ENCODE peak calls at places on chromosomes 4 and X, in eight cellular contexts. G is brain microvascular endothelial cell, B is fibroblast of the aortic adventitia, Y is ovary, A is AG10803, F is pancreas, J is fibroblast of pulmonary artery, C is Peyer's patch. K is an unnamed sample.

GRCh38 chr4:43133566-43133965 is 241.1 kb downstream of the GRXCR1 start:
- DNase-seq in A (no peak), B (no peak), G (no peak), C (no peak), J (no peak), Y (no peak), F (no peak), K (no peak)

GRCh38 chrX:68307767-68308166 is 125.5 kb downstream of the OPHN1 start:
- DNase-seq in G (peak), Y (no peak), F (no peak), A (peak), J (peak), B (peak), C (no peak), K (peak)

GRCh38 chrX:133610056-133610455 is 194.8 kb upstream of the GPC4 start:
- DNase-seq in Y (no peak), G (no peak), B (peak), A (peak), F (no peak), J (no peak), C (no peak), K (no peak)

GRCh38 chrX:51866156-51866555 is 27.3 kb upstream of the MAGED1 start:
- DNase-seq in G (peak), F (no peak), A (peak), Y (no peak), B (peak), C (no peak), J (peak), K (peak)

GRCh38 chr4:107402291-107402690 is 317.7 kb downstream of the PAPSS1 start:
- DNase-seq in C (no peak), G (no peak), A (no peak), F (no peak), B (no peak), Y (no peak), J (no peak), K (no peak)

GRCh38 chr4:48799157-48799556 is 19.1 kb upstream of the FRYL start:
- DNase-seq in F (no peak), Y (no peak), J (peak), A (no peak), B (peak), C (no peak), G (no peak), K (no peak)

GRCh38 chr4:40557741-40558140 is 71.9 kb downstream of the RBM47 start:
- DNase-seq in B (peak), J (peak), Y (no peak), G (no peak), A (no peak), F (no peak), C (no peak), K (no peak)

GRCh38 chr4:106627071-106627470 is 258.5 kb upstream of the GIMD1 start:
- DNase-seq in B (peak), C (no peak), J (peak), Y (no peak), A (peak), G (no peak), F (no peak), K (peak)

GRCh38 chr4:56552273-56552672 is 46.7 kb downstream of the ARL9 start:
- DNase-seq in B (no peak), Y (no peak), J (no peak), G (no peak), F (no peak), A (no peak), C (no peak), K (no peak)

GRCh38 chr4:138948918-138949317 is 66.7 kb upstream of the NOCT start:
- DNase-seq in A (no peak), C (no peak), B (no peak), F (no peak), J (no peak), G (no peak), Y (no peak), K (no peak)

GRCh38 chr4:94390804-94391410 is 48.3 kb upstream of the HPGDS start:
- DNase-seq in G (no peak), Y (no peak), C (no peak), F (no peak), A (no peak), B (peak), J (peak), K (no peak)

GRCh38 chrX:48971325-48972213 is at the start of gene KCND1:
- DNase-seq in B (peak), A (peak), F (peak), J (peak), G (peak), Y (no peak), C (no peak), K (peak)

GRCh38 chr4:1200425-1201035 is 28.1 kb upstream of the SPON2 start:
- DNase-seq in Y (peak), F (no peak), C (peak), A (peak), B (peak), G (peak), J (peak), K (peak)

GRCh38 chr4:14165253-14165942 is 537.9 kb upstream of the BOD1L1 start:
- DNase-seq in B (no peak), F (no peak), C (no peak), J (no peak), Y (no peak), G (no peak), A (no peak), K (no peak)

GRCh38 chrX:100895365-100896075 is 21.4 kb upstream of the NOX1 start:
- DNase-seq in G (peak), J (peak), Y (peak), F (no peak), A (peak), B (peak), C (no peak), K (peak)

GRCh38 chr4:173334891-173335754 is 965 bp upstream of the HMGB2 start:
- DNase-seq in Y (peak), J (peak), F (peak), A (peak), C (peak), B (peak), G (peak), K (peak)

GRCh38 chr4:41360214-41360910 is 103.6 kb downstream of the UCHL1 start:
- DNase-seq in C (peak), G (no peak), B (peak), Y (peak), J (peak), A (peak), F (peak), K (peak)

GRCh38 chr4:102599455-102599854 is 98.3 kb downstream of the NFKB1 start:
- DNase-seq in F (no peak), A (no peak), G (no peak), Y (no peak), C (no peak), B (no peak), J (no peak), K (no peak)

GRCh38 chr4:181957088-181957487 is 286.1 kb upstream of the TENM3 start:
- DNase-seq in F (peak), B (peak), G (peak), Y (no peak), J (peak), A (peak), C (no peak), K (peak)

GRCh38 chrX:144592036-144592435 is 655.3 kb upstream of the SPANXN1 start:
- DNase-seq in F (no peak), A (no peak), G (no peak), C (no peak), B (no peak), Y (no peak), J (no peak), K (no peak)

GRCh38 chrX:154019061-154019621 is 561 bp downstream of the IRAK1 start:
- DNase-seq in Y (no peak), A (no peak), B (no peak), F (no peak), J (no peak), G (no peak), C (no peak), K (no peak)

GRCh38 chrX:2325076-2325784 is 175.5 kb downstream of the DHRSX start:
- DNase-seq in C (no peak), A (peak), Y (peak), B (peak), F (peak), J (peak), G (peak), K (peak)

GRCh38 chrX:22060451-22060940 is 28.4 kb downstream of the PHEX start:
- DNase-seq in J (peak), Y (no peak), G (no peak), B (peak), F (no peak), C (no peak), A (peak), K (peak)

GRCh38 chrX:106649523-106650428 is 38.0 kb downstream of the RADX start:
- DNase-seq in A (no peak), C (no peak), G (no peak), Y (no peak), J (no peak), F (no peak), B (no peak), K (no peak)

GRCh38 chr4:20532096-20532495 is 168.2 kb upstream of the PACRGL start:
- DNase-seq in A (peak), F (no peak), Y (no peak), J (no peak), C (no peak), B (no peak), G (no peak), K (no peak)

GRCh38 chr4:139878050-139878449 is 212.4 kb downstream of the MGST2 start:
- DNase-seq in F (no peak), C (no peak), G (no peak), B (no peak), A (no peak), J (no peak), Y (no peak), K (no peak)

GRCh38 chr4:8538703-8539567 is 41.3 kb upstream of the GPR78 start:
- DNase-seq in J (peak), F (peak), Y (no peak), A (peak), C (peak), B (peak), G (peak), K (no peak)

GRCh38 chr4:51885371-51885770 is 42.4 kb downstream of the DCUN1D4 start:
- DNase-seq in G (peak), B (peak), C (no peak), F (no peak), A (peak), J (peak), Y (no peak), K (peak)

GRCh38 chr4:105551968-105552746 is at the start of gene ARHGEF38:
- DNase-seq in G (peak), A (peak), C (peak), J (no peak), Y (no peak), F (peak), B (no peak), K (no peak)

GRCh38 chrX:145405012-145405411 is 157.7 kb downstream of the SPANXN1 start:
- DNase-seq in J (peak), C (no peak), B (peak), Y (no peak), G (peak), A (peak), F (no peak), K (peak)

GRCh38 chr4:148216866-148217814 is 225.1 kb downstream of the NR3C2 start:
- DNase-seq in Y (no peak), F (no peak), A (peak), B (peak), C (no peak), G (no peak), J (no peak), K (peak)

GRCh38 chr4:141890279-141890678 is 253.9 kb downstream of the IL15 start:
- DNase-seq in J (peak), G (peak), Y (no peak), C (no peak), B (peak), A (no peak), F (no peak), K (peak)

GRCh38 chrX:103791826-103792458 is 15.3 kb downstream of the PLP1 start:
- DNase-seq in B (peak), J (peak), G (peak), Y (no peak), C (no peak), F (no peak), A (no peak), K (peak)

GRCh38 chrX:153781428-153782047 is 697 bp downstream of the SRPK3 start:
- DNase-seq in G (no peak), Y (no peak), J (no peak), C (no peak), A (no peak), B (no peak), F (no peak), K (no peak)

GRCh38 chrX:51420610-51421009 is 75.8 kb downstream of the NUDT11 start:
- DNase-seq in Y (no peak), J (peak), A (peak), B (peak), F (no peak), C (no peak), G (peak), K (peak)

GRCh38 chr4:44425614-44426208 is 22.9 kb downstream of the KCTD8 start:
- DNase-seq in A (no peak), J (peak), G (peak), F (no peak), C (no peak), Y (no peak), B (peak), K (peak)

GRCh38 chrX:40100141-40100536 is 2.4 kb upstream of the BCOR start:
- DNase-seq in C (no peak), A (no peak), Y (peak), B (no peak), J (no peak), G (no peak), F (no peak), K (peak)

GRCh38 chr4:182338059-182338458 is 94.9 kb downstream of the TENM3 start:
- DNase-seq in B (no peak), G (peak), A (no peak), Y (no peak), C (no peak), F (no peak), J (peak), K (no peak)

GRCh38 chrX:56029188-56029587 is 203.0 kb upstream of the KLF8 start:
- DNase-seq in J (no peak), B (no peak), Y (no peak), G (no peak), A (no peak), C (no peak), F (no peak), K (no peak)

GRCh38 chrX:56031409-56031808 is 200.7 kb upstream of the KLF8 start:
- DNase-seq in J (no peak), F (no peak), B (no peak), C (no peak), Y (no peak), G (no peak), A (no peak), K (no peak)

GRCh38 chrX:56026816-56027215 is 205.3 kb upstream of the KLF8 start:
- DNase-seq in G (no peak), F (no peak), Y (no peak), B (no peak), C (no peak), A (no peak), J (no peak), K (no peak)

GRCh38 chrX:56029691-56030090 is 202.5 kb upstream of the KLF8 start:
- DNase-seq in G (no peak), J (no peak), A (no peak), B (no peak), Y (no peak), C (no peak), F (no peak), K (no peak)

DNA sequence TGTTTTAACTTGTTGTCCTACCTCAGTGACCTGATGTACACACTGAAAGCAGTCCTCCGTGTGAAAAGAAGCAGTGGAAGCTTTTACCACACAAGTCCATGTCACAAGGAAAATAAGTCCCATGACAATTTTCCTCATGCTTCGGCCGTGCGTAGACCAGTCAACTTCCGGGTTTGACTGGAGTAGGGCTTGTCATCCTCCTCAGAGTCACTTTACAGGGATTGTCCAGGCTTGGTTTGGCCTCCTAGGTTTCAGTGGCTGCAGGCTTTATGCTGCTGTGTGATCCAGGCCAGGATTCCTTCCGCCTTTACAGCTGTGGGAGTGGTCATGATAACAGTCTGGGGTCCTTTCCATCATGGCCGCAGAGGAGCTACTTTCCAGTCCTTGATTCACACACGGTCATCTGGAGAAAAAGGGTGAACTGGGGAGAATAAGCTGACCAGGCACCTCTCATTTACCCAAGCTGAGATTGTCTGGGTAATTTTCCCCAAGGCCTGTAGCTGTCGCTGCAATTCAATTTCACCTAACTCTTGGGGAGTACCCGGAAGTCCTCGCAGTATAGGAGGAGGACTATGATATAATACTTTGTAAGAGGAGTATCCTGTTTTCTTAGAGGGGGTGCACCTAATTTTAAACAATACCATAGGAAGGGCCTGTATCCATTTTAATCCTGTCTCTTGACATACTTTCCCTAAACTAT is 206.1 kb upstream of the KLF8 start:
- DNase-seq in C (no peak), G (no peak), A (no peak), B (no peak), F (no peak), Y (no peak), J (no peak), K (no peak)
- TF ChIP-seq CTCF in C (no peak), G (no peak), A (no peak), B (no peak), F (no peak), Y (no peak), J (no peak), K (no peak)

DNA sequence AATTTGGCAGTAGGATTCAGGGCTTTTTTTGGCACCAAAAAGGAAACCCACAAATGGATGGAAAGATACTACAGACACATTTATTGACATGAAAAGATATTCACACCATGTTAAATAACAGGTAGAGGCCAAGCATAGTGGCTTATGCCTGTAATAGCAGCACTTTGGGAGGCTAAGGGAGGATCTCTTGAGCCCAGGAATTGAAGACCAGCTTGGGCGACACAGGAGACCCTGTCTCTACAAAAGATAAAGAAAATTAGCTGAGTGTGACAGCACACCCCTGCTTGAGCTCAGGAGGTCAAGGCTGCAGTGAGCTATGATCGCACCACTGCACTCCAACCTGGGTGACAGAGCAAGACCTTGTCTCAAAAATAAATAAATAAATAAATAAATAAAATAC is 60.5 kb downstream of the TNIP2 start:
- DNase-seq in C (no peak), G (no peak), F (no peak), Y (no peak), B (no peak), A (no peak), J (no peak), K (no peak)
- H3K4me3 ChIP-seq in C (no peak), G (no peak), F (no peak), Y (no peak), B (no peak), A (no peak), J (no peak), K (no peak)

GRCh38 chrX:6021316-6022091 is 207.2 kb downstream of the NLGN4X start:
- DNase-seq in B (no peak), C (no peak), A (peak), J (peak), F (peak), G (peak), Y (no peak), K (peak)
- TF ChIP-seq CTCF in B (peak), C (peak), A (peak), J (peak), F (peak), G (peak), Y (no peak), K (peak)

GRCh38 chrX:18994713-18995112 is 10.8 kb upstream of the PHKA2 start:
- DNase-seq in C (no peak), B (peak), G (peak), A (peak), Y (no peak), F (no peak), J (peak), K (peak)
- H3K4me3 ChIP-seq in C (no peak), B (no peak), G (no peak), A (no peak), Y (no peak), F (no peak), J (no peak), K (no peak)

DNA sequence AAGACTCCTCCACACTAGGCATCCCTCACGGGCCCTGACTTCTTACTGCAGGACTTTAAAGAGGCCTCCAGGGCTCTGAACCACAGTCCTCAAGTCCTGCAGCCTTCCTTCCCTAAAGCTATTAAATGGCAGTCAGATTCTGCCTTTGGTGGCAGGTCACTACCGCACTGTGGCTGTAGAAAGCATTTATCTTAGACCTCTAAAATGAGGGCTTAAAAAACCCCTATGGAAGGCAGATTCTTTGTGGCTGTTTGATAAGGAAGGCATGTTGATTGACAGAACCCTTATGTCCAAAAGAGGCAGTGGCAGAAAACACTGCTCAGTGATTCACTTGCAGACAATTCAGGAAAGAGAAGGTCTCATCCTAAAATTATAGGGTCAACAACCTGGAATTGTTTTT is 79.2 kb downstream of the FBXL5 start:
- DNase-seq in F (no peak), A (no peak), C (no peak), Y (no peak), B (no peak), J (no peak), G (peak), K (no peak)
- TF ChIP-seq CTCF in F (no peak), A (no peak), C (no peak), Y (no peak), B (no peak), J (no peak), G (no peak), K (no peak)

GRCh38 chr4:85151786-85152185 is 185.3 kb upstream of the WDFY3 start:
- DNase-seq in C (no peak), G (no peak), F (no peak), A (no peak), B (no peak), Y (no peak), J (no peak), K (no peak)
- H3K4me3 ChIP-seq in C (no peak), G (no peak), F (no peak), A (no peak), B (no peak), Y (no peak), J (no peak), K (no peak)

GRCh38 chrX:29231800-29232199 is 644.6 kb downstream of the IL1RAPL1 start:
- DNase-seq in J (peak), G (no peak), F (no peak), C (no peak), B (peak), Y (no peak), A (no peak), K (peak)
- TF ChIP-seq CTCF in J (peak), G (peak), F (no peak), C (no peak), B (peak), Y (no peak), A (peak), K (peak)

DNA sequence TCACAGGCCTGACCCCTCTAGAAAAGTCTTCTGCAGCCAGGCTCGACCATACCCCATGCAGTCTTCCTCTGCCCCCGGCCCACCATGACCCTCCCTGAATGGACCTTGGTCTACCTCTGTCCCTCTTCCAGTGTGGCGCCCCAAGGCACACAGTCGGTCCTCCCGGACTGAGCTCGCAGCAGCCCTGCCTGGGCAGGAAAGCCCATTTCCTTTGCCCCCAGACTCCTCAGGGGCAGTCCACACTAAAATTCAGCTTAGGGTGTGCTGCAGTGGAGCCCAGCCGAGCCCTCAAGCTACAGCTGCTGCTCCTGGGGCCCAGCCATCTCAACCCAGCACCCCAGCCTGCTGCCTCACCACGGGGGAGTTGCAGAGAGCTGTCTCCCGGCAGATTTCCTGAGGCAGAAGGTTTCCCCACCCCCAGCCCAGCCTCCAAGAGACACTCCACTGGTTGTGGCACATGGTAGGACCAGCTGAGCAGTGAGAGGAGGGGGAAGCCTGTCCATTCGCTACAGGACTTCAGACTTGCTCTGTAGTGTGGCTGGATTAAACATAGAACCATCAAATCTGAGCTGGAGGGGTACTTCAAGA is 37.5 kb upstream of the IQSEC2 start:
- DNase-seq in C (no peak), Y (no peak), B (no peak), A (no peak), F (no peak), J (no peak), G (no peak), K (no peak)
- H3K4me3 ChIP-seq in C (no peak), Y (no peak), B (peak), A (peak), F (peak), J (no peak), G (no peak), K (no peak)